ENCODE peak calls at places on chromosomes 6 and 20, in ten cellular contexts. K is heart left ventricle, T is breast epithelium, B is ovary, V is fibroblast of lung, P is tibial artery, L is substantia nigra, S is body of pancreas, M is esophagus muscularis mucosa, O is lower lobe of right lung. N is an unnamed sample.

GRCh38 chr6:33132121-33132524 is 56.3 kb downstream of the HLA-DPB1 start:
- DNase-seq in K (no peak), T (no peak), B (no peak), V (no peak), P (no peak), L (no peak), S (no peak), M (no peak), O (peak), N (no peak)

GRCh38 chr6:139625998-139626975 is 251.8 kb upstream of the CITED2 start:
- DNase-seq in K (no peak), T (no peak), B (no peak), V (peak), P (no peak), L (no peak), S (no peak), M (no peak), O (no peak), N (no peak)

GRCh38 chr6:13472976-13473645 is 14.3 kb downstream of the GFOD1 start:
- DNase-seq in K (no peak), T (no peak), B (no peak), V (no peak), P (no peak), L (no peak), S (no peak), M (no peak), O (no peak), N (no peak)

GRCh38 chr20:57277398-57278105 is 11.1 kb upstream of the BMP7 start:
- DNase-seq in K (no peak), T (no peak), B (no peak), V (no peak), P (no peak), L (no peak), S (no peak), M (no peak), O (no peak), N (no peak)

GRCh38 chr6:131758920-131759319 is 48.1 kb upstream of the CTAGE9 start:
- DNase-seq in K (no peak), T (no peak), B (no peak), V (peak), P (no peak), L (no peak), S (no peak), M (no peak), O (no peak), N (no peak)

GRCh38 chr20:43375586-43375985 is 82.1 kb upstream of the SRSF6 start:
- DNase-seq in K (no peak), T (no peak), B (no peak), V (peak), P (no peak), L (no peak), S (no peak), M (no peak), O (no peak), N (no peak)

GRCh38 chr6:1798303-1798964 is 188.7 kb downstream of the FOXC1 start:
- DNase-seq in K (no peak), T (no peak), B (no peak), V (peak), P (no peak), L (no peak), S (peak), M (no peak), O (no peak), N (no peak)

GRCh38 chr20:1327241-1327653 is 1.7 kb downstream of the SDCBP2 start:
- DNase-seq in K (no peak), T (peak), B (peak), V (peak), P (peak), L (no peak), S (peak), M (peak), O (peak), N (no peak)

GRCh38 chr6:155146205-155146604 is 117.6 kb upstream of the CLDN20 start:
- DNase-seq in K (no peak), T (no peak), B (no peak), V (no peak), P (no peak), L (no peak), S (no peak), M (no peak), O (no peak), N (no peak)

GRCh38 chr20:4469910-4470309 is 251.8 kb upstream of the PRND start:
- DNase-seq in K (no peak), T (no peak), B (no peak), V (no peak), P (no peak), L (no peak), S (no peak), M (no peak), O (no peak), N (no peak)

DNA sequence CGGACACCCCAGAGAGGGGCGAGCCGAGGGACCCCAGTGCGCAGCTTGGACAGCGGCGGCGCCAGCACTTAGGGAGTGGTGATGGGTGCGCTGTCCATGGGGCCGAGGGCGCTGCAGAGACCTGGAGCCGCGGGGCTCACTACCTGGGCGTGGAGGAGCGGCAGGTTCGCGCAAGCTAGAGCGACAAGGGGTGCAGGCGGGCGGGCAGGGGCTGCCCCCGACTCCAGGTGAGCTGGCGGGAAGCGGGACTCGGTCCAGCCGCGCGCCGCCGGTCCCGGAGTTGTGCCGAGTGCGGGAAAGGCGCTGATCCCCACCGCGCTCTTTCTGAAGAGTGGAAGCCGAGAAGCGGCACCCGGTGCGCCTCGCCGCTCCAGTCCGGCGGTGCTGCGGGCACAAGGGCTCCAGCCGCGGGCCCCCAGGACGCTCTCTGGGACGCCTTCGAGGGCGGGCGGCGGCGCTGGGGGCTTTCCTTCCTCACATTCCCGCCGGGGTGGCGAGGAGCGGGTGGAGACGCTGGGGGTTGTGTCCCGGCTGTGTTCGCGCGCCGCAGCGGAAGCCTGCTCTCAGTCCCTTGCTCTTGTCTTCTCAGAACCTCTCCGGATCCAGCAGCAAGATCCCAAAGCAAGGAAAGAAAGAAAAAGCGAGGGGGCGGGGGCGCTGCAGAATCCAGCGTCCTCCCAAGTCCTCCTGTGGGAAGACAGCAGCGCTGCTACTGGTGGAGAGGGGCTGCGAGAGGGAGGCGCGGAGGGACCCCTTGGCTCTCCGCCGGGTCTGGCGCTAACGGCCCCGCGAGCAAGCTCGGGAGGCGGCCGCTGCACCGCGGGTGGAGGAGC is at the start of gene B3GAT2:
- DNase-seq in K (no peak), T (no peak), B (peak), V (peak), P (peak), L (no peak), S (peak), M (no peak), O (no peak), N (peak)
- H3K27ac ChIP-seq in K (no peak), T (no peak), B (no peak), V (no peak), P (no peak), L (no peak), S (no peak), M (no peak), O (no peak), N (no peak)

DNA sequence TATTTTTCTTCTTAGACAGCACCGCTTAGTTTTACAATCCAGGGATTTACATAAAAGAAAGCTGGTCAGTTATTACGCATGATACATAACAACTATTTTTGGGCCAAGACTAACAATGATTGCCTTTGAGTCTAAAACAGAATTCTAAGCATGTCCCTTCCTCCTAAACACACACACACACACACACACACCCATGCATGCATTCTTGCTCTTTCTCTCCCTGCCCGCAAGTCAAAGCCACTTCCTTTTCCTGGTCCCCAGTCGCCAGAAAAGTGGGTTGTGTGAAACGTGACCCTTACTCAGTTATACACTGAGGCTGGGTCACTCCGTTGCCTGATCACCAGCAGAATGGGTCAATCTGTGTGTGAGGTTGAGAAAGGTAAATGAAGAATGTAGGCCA is 31.4 kb downstream of the FYN start:
- DNase-seq in K (no peak), T (no peak), B (peak), V (peak), P (no peak), L (no peak), S (no peak), M (no peak), O (no peak), N (peak)
- H3K27ac ChIP-seq in K (peak), T (peak), B (no peak), V (peak), P (no peak), L (peak), S (peak), M (no peak), O (no peak), N (peak)

DNA sequence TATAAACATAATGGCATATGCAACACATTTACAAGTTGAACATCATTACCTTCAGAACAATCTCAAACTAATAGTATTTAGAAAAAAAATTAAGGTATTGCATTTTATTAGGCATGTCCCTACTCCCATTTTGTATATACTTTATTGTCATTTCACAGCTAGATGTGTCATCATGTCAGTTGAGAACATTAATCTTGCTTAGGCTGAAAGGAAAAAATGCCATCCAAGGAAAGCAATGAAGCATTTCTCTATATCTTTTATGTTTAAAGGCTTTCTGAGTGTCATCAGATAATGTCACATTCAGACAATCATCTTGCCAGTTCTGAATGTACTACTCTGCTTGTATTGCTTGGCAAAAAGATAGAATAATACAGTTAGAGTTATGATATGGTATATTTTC is 228.8 kb upstream of the THEMIS start:
- DNase-seq in K (no peak), T (no peak), B (no peak), V (no peak), P (no peak), L (no peak), S (no peak), M (no peak), O (no peak), N (no peak)
- H3K27ac ChIP-seq in K (no peak), T (no peak), B (no peak), V (no peak), P (no peak), L (no peak), S (no peak), M (no peak), O (no peak), N (no peak)

DNA sequence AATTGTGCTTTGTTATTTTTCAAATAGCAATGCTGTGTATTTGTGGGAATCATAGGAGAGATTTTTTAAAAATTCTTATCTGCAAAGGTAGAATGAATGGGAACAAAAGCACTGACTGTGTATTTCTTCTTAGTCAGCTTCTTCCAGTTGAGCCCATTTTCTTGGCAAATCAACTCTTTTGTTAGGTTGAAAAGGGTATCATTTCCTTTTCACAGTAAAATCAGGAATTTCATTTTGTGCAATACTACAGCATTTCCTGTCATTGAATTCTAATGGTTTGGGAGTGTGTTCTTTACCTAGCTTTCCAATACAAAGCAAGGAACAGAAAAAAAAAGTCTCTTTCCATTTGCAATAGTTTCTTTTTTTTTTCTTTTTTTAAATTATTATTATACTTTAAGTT is 19.0 kb upstream of the EXOC2 start:
- DNase-seq in K (no peak), T (no peak), B (no peak), V (no peak), P (no peak), L (no peak), S (no peak), M (no peak), O (no peak), N (no peak)
- H3K27ac ChIP-seq in K (peak), T (no peak), B (peak), V (peak), P (peak), L (no peak), S (peak), M (peak), O (peak), N (no peak)

DNA sequence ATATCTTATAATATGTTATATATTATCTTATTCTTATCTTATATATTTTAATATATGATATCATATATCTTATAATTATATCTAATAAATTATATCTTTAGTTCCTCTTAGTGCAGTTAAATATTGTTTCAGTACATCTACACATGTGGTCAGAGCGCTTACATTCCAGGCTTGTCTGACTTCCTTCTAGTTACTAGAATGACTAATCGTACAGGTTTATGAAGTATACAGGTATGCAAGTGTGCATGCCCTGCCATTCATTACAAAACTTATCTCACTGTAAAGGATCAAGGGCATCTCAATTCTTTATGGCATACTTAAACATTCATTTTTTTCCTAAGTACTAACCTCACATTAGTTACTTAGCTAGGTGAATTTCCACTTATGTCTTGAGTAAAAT is 1278.0 kb upstream of the MAP3K7 start:
- DNase-seq in K (no peak), T (no peak), B (no peak), V (no peak), P (no peak), L (no peak), S (no peak), M (no peak), O (no peak), N (no peak)
- H3K27ac ChIP-seq in K (no peak), T (no peak), B (no peak), V (no peak), P (no peak), L (no peak), S (no peak), M (no peak), O (no peak), N (no peak)

DNA sequence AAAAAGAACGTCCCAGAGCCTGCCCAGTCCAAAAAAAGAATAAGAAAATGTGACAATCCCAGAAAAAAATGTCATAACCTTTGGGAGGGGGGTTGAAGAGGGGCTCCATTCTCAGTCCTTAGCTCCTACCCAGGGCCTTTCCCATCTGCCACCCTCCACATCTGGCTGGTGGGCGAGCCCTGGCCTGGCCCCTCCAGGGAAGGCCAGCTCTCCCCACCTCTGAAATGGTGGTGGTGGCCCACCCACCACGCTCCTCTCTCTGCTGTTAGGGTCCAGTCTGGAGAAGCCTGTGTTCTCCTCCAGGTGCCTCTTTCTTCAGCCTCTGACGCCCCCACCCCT is 415 bp downstream of the RGS19 start:
- DNase-seq in K (no peak), T (no peak), B (no peak), V (no peak), P (no peak), L (no peak), S (no peak), M (no peak), O (no peak), N (no peak)
- H3K27ac ChIP-seq in K (peak), T (peak), B (no peak), V (no peak), P (peak), L (peak), S (peak), M (peak), O (peak), N (peak)